ENCODE peak calls at places on chromosomes 11 and 22, in six cellular contexts. I is stimulated activated naive CD8-positive, alpha-beta T cell treated with anti-CD3 and anti-CD28 coated beads, Interleukin-15, amount 100 ng/mL, for 72 hours; V is natural killer cell treated with Interleukin-12 subunit alpha and Interleukin-12 subunit beta and Interleukin-15 and Interleukin-18, amount 100 ng/mL, for 72 hours; B is ACHN; T is activated gamma-delta T cell treated with Interleukin-2 at 50 U/mL for 16 hours; D is nephron progenitor cell. M is an unnamed sample.

GRCh38 chr22:19772673-19773469 is 12.3 kb downstream of the TBX1 start:
- DNase-seq in D (no peak), T (no peak), I (no peak), B (no peak), V (no peak), M (no peak)

GRCh38 chr11:92852946-92853345 is 116.5 kb upstream of the MTNR1B start:
- DNase-seq in D (no peak), B (no peak), T (no peak), I (no peak), V (no peak), M (no peak)

GRCh38 chr11:67371549-67372231 is 1.7 kb downstream of the CLCF1 start:
- DNase-seq in T (peak), V (no peak), I (no peak), D (peak), B (peak), M (no peak)

GRCh38 chr11:48237727-48238126 is 7.2 kb upstream of the OR4X2 start:
- DNase-seq in I (no peak), B (no peak), D (no peak), V (no peak), T (no peak), M (no peak)

GRCh38 chr11:66119348-66120133 is 49.5 kb downstream of the PACS1 start:
- DNase-seq in B (peak), D (no peak), V (no peak), T (no peak), I (no peak), M (no peak)

GRCh38 chr22:22538226-22538989 is 18.3 kb upstream of the ZNF280A start:
- DNase-seq in I (no peak), V (no peak), B (no peak), T (no peak), D (no peak), M (no peak)

GRCh38 chr22:30733081-30733680 is 38.5 kb downstream of the OSBP2 start:
- DNase-seq in D (no peak), B (no peak), V (no peak), I (no peak), T (no peak), M (no peak)

GRCh38 chr11:124829986-124830385 is 29.8 kb upstream of the MSANTD2 start:
- DNase-seq in B (no peak), D (no peak), I (no peak), T (no peak), V (no peak), M (no peak)

GRCh38 chr11:122093731-122094130 is 22.3 kb downstream of the BLID start:
- DNase-seq in D (no peak), I (no peak), B (no peak), V (no peak), T (no peak), M (no peak)

GRCh38 chr11:23564370-23564769 is 704.1 kb upstream of the CCDC179 start:
- DNase-seq in B (no peak), D (no peak), T (no peak), I (no peak), V (no peak), M (no peak)

GRCh38 chr11:111378773-111379499 is at the start of gene POU2AF1:
- DNase-seq in T (peak), B (no peak), V (no peak), D (no peak), I (peak), M (no peak)

GRCh38 chr11:40388097-40388818 is 1071.2 kb downstream of the LRRC4C start:
- DNase-seq in B (peak), T (no peak), I (no peak), V (no peak), D (no peak), M (no peak)